ENCODE peak calls at places on chromosomes 13 and 19, in seven cellular contexts. F is ovary, Y is pancreas, J is lower leg skin, O is choroid plexus epithelial cell, D is Peyer's patch, T is heart left ventricle. A is an unnamed sample.

GRCh38 chr19:47270408-47270807 is 4.3 kb upstream of the INAFM1 start:
- DNase-seq in F (no peak), Y (peak), J (no peak), O (no peak), D (no peak), T (no peak), A (no peak)

GRCh38 chr19:1104452-1105216 is 840 bp downstream of the GPX4 start:
- DNase-seq in F (peak), Y (peak), J (no peak), O (peak), D (peak), T (peak), A (no peak)

GRCh38 chr19:47507031-47507430 is 7.8 kb downstream of the NAPA start:
- DNase-seq in F (no peak), Y (peak), J (no peak), O (no peak), D (no peak), T (no peak), A (no peak)

GRCh38 chr13:34942732-34943674 is 933 bp downstream of the NBEA start:
- DNase-seq in F (peak), Y (peak), J (no peak), O (no peak), D (peak), T (peak), A (no peak)

GRCh38 chr19:18639706-18640105 is 2.9 kb downstream of the KLHL26 start:
- DNase-seq in F (no peak), Y (no peak), J (no peak), O (peak), D (no peak), T (no peak), A (no peak)

GRCh38 chr13:107721436-107721835 is 493.9 kb downstream of the LIG4 start:
- DNase-seq in F (no peak), Y (no peak), J (no peak), O (peak), D (no peak), T (no peak), A (no peak)

GRCh38 chr19:10508707-10509106 is 5.6 kb upstream of the KEAP1 start:
- DNase-seq in F (no peak), Y (no peak), J (no peak), O (no peak), D (no peak), T (no peak), A (no peak)

GRCh38 chr13:32737111-32737571 is 150.9 kb downstream of the PDS5B start:
- DNase-seq in F (no peak), Y (no peak), J (no peak), O (peak), D (no peak), T (no peak), A (no peak)

GRCh38 chr13:41231786-41232185 is 31.6 kb downstream of the MTRF1 start:
- DNase-seq in F (no peak), Y (peak), J (no peak), O (peak), D (no peak), T (no peak), A (peak)

GRCh38 chr13:40769970-40770369 is 1.0 kb downstream of the MRPS31 start:
- DNase-seq in F (no peak), Y (no peak), J (no peak), O (no peak), D (no peak), T (no peak), A (no peak)

GRCh38 chr19:4066176-4066606 is 508 bp downstream of the ZBTB7A start:
- DNase-seq in F (peak), Y (peak), J (no peak), O (no peak), D (peak), T (no peak), A (no peak)

GRCh38 chr19:55156202-55157063 is 1.1 kb downstream of the TNNI3 start:
- DNase-seq in F (no peak), Y (peak), J (no peak), O (peak), D (no peak), T (peak), A (no peak)

GRCh38 chr19:31261651-31262331 is 87.4 kb downstream of the TSHZ3 start:
- DNase-seq in F (no peak), Y (no peak), J (no peak), O (peak), D (peak), T (no peak), A (no peak)

GRCh38 chr13:44903596-44903995 is 85.7 kb downstream of the NUFIP1 start:
- DNase-seq in F (peak), Y (no peak), J (peak), O (peak), D (peak), T (peak), A (no peak)

GRCh38 chr19:45075215-45076028 is 856 bp downstream of the ZNF296 start:
- DNase-seq in F (no peak), Y (peak), J (peak), O (peak), D (peak), T (peak), A (no peak)

GRCh38 chr19:3095375-3096191 is 1.4 kb downstream of the GNA11 start:
- DNase-seq in F (no peak), Y (peak), J (no peak), O (no peak), D (peak), T (no peak), A (no peak)

GRCh38 chr13:20489185-20489820 is 36.4 kb downstream of the CRYL1 start:
- DNase-seq in F (no peak), Y (no peak), J (peak), O (peak), D (no peak), T (no peak), A (no peak)

GRCh38 chr19:46786236-46787039 is 2.0 kb downstream of the SLC1A5 start:
- DNase-seq in F (peak), Y (peak), J (peak), O (peak), D (peak), T (peak), A (no peak)

GRCh38 chr13:19089315-19089714 is 92.3 kb downstream of the TUBA3C start:
- DNase-seq in F (no peak), Y (no peak), J (no peak), O (no peak), D (no peak), T (no peak), A (no peak)

GRCh38 chr19:2550431-2551171 is 74.7 kb downstream of the GADD45B start:
- DNase-seq in F (no peak), Y (peak), J (no peak), O (no peak), D (no peak), T (peak), A (no peak)

GRCh38 chr13:45063261-45063870 is 56.9 kb upstream of the GTF2F2 start:
- DNase-seq in F (no peak), Y (no peak), J (no peak), O (no peak), D (no peak), T (no peak), A (no peak)

GRCh38 chr13:75181906-75182305 is 300.1 kb downstream of the TBC1D4 start:
- DNase-seq in F (no peak), Y (no peak), J (no peak), O (peak), D (no peak), T (no peak), A (peak)

GRCh38 chr13:23469901-23470525 is 36.5 kb upstream of the SACS start:
- DNase-seq in F (no peak), Y (no peak), J (no peak), O (peak), D (no peak), T (no peak), A (peak)

GRCh38 chr19:854549-854948 is 2.4 kb downstream of the ELANE start:
- DNase-seq in F (no peak), Y (no peak), J (no peak), O (no peak), D (no peak), T (no peak), A (no peak)

GRCh38 chr19:39858541-39858940 is 12.4 kb upstream of the FBL start:
- DNase-seq in F (no peak), Y (no peak), J (no peak), O (no peak), D (no peak), T (no peak), A (no peak)

GRCh38 chr13:95288899-95289500 is 12.3 kb downstream of the ABCC4 start:
- DNase-seq in F (no peak), Y (no peak), J (no peak), O (no peak), D (no peak), T (no peak), A (no peak)

GRCh38 chr19:44598880-44599279 is 14.5 kb upstream of the IGSF23 start:
- DNase-seq in F (no peak), Y (peak), J (no peak), O (no peak), D (no peak), T (no peak), A (no peak)

GRCh38 chr19:18743281-18743825 is 47.8 kb downstream of the COMP start:
- DNase-seq in F (peak), Y (peak), J (no peak), O (peak), D (no peak), T (peak), A (no peak)

GRCh38 chr19:45884682-45885555 is 1.0 kb downstream of the IRF2BP1 start:
- DNase-seq in F (peak), Y (peak), J (no peak), O (no peak), D (no peak), T (peak), A (no peak)

GRCh38 chr13:23871616-23872220 is 17.5 kb downstream of the MIPEP start:
- DNase-seq in F (no peak), Y (no peak), J (no peak), O (peak), D (no peak), T (no peak), A (no peak)

GRCh38 chr13:66532146-66532545 is 698.0 kb downstream of the PCDH9 start:
- DNase-seq in F (no peak), Y (no peak), J (no peak), O (peak), D (no peak), T (no peak), A (no peak)

GRCh38 chr19:58134244-58134643 is 16.3 kb downstream of the ZNF329 start:
- DNase-seq in F (no peak), Y (no peak), J (no peak), O (no peak), D (no peak), T (no peak), A (no peak)
- TF ChIP-seq CTCF in F (no peak), Y (no peak), J (no peak), O (no peak), D (no peak), T (no peak), A (no peak)

GRCh38 chr13:112985803-112986408 is 16.9 kb downstream of the MCF2L start:
- DNase-seq in F (no peak), Y (peak), J (no peak), O (no peak), D (no peak), T (no peak), A (no peak)
- H3K4me3 ChIP-seq in F (no peak), Y (no peak), J (no peak), O (no peak), D (peak), T (no peak), A (no peak)

GRCh38 chr19:35563207-35563829 is at the start of gene ATP4A:
- DNase-seq in F (no peak), Y (no peak), J (no peak), O (no peak), D (no peak), T (no peak), A (no peak)

GRCh38 chr19:35560677-35561076 is 2.8 kb downstream of the ATP4A start:
- DNase-seq in F (no peak), Y (no peak), J (no peak), O (no peak), D (no peak), T (no peak), A (no peak)

GRCh38 chr19:35562776-35563175 is 682 bp downstream of the ATP4A start:
- DNase-seq in F (no peak), Y (no peak), J (no peak), O (no peak), D (no peak), T (no peak), A (no peak)

GRCh38 chr19:35561436-35561835 is 2.0 kb downstream of the ATP4A start:
- DNase-seq in F (no peak), Y (no peak), J (no peak), O (no peak), D (no peak), T (no peak), A (no peak)

DNA sequence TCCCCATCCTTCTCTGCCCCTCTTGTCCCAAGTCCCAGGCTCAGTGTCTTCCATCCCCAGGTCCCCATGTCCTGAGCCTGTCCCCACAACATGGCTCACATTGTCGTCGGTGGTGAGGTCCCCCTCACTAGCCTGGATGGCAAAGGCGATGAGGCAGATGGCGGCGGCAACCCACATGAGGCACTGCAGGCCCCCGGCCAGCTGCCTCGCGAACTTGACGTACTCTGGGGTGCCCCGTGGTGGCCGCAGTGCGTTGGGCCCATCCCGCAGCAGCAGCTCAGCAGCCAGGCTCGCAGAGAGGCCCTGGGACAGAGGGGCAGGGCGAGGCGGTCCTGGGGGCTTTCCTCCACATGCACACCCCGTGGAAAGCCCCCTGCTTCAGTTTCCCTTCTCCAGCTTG is 1.1 kb downstream of the ATP4A start:
- DNase-seq in F (no peak), Y (no peak), J (no peak), O (no peak), D (no peak), T (no peak), A (no peak)
- TF ChIP-seq CTCF in F (no peak), Y (no peak), J (no peak), O (no peak), D (no peak), T (no peak), A (no peak)

DNA sequence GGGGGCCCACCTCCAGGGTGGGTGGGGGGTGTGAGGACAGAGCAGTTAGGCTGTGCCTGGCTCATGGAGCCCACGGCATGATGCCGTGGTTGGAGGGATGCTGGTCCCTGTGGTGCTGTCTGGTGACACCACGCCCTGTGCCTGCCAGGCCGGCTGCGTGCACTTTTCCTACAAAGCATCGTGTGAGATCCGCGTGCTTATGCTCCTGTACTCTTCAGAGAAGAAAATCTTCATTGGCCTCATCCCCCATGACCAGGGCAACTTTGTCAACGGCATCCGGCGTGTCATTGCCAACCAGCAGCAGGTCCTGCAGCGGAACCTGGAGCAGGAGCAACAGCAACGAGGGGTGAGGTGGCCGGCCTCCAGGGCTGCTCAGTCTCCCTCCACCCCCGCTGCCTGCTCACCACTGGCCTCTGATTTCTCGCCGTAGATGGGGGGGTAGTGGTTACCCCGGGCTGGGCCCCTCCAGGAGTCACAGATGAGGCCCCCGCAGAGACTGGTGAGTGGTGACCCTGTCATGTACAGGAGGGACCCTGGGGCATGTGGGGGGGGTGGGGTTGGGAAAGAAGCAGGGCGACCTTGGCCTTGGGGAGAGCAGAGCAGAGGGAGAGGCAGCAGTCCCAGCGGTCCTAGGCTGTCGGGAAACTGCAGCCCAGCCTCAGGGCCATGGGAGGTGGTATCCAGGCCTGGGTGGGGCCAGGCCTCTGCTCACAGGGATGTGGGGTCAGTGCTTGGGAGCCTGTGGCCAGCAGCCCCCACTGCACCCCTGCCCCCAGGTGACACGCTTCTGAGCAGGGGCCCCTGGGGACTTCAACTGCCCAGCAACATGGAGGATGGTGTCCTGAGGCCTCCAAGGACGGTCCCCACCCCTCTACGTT is 7.3 kb downstream of the PNKP start:
- DNase-seq in F (peak), Y (no peak), J (no peak), O (no peak), D (no peak), T (no peak), A (no peak)
- H3K4me3 ChIP-seq in F (no peak), Y (no peak), J (no peak), O (no peak), D (no peak), T (no peak), A (no peak)

DNA sequence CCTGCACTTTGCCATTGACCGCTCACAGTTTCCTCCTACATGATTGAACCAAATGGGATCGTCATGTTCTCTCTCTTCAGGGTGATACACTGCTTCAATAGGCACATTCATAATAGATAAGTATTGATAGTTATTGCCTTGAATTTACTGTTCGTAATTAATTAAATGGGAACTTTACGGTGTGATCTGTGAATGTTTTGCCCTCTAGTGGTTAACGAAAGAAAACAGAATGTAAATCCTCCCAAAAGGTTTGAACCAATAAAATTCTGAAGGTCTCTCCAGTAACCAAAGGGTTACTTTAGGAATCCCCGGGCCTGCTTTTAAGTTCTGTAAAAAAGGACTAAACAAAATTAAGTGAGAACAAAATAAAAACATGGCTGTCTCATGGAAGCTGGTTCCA is 389.3 kb downstream of the DACH1 start:
- DNase-seq in F (no peak), Y (no peak), J (no peak), O (peak), D (no peak), T (no peak), A (no peak)
- TF ChIP-seq CTCF in F (no peak), Y (peak), J (no peak), O (peak), D (no peak), T (peak), A (peak)

DNA sequence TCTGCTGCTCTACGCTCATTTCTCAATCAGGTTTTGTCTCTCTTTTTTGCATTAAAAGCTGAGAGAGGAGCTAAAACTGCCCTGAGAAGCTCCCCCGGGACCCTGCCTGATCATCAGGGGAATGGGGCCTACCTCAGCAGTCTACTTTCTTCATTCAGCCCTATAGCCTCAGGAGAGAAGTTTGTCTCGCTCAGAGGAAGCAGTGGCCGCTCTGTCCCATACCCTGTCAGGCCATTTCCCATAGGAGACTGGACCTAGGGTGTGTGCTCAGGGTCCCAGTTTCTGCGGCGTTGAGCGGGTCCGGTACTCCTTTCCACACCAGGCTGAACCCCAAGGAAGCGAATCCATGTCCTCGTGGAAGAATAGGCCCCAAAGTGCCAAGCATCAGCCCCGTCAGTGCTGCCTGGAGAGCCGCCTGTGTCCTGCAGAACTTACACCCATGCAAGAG is 21.7 kb downstream of the UBE2L5 start:
- DNase-seq in F (no peak), Y (no peak), J (no peak), O (no peak), D (peak), T (no peak), A (no peak)
- H3K4me3 ChIP-seq in F (no peak), Y (no peak), J (no peak), O (no peak), D (no peak), T (no peak), A (no peak)

DNA sequence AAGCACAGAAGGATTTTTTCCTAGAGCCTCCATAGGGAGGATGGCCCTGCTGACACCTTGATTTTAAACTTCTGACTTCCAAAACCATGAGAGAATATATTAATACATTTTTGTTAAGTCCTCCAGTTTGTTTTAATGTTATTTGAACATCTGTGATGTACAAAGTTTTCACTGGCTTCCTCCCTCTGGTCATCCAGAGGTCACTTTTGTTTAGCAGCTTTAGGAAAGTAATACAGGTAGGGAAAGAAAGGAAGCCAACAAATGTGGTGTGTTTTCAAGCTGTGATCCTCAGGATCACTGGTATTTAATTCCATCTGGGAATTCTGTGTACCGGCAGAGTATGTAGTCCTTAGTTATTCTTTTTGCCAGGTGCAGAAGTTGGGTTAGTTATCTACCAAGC is 488.8 kb upstream of the ATXN8OS start:
- DNase-seq in F (no peak), Y (no peak), J (no peak), O (no peak), D (no peak), T (no peak), A (no peak)
- TF ChIP-seq CTCF in F (no peak), Y (no peak), J (no peak), O (no peak), D (no peak), T (no peak), A (no peak)

GRCh38 chr19:49889687-49890348 is 6.9 kb downstream of the IL4I1 start:
- DNase-seq in F (peak), Y (peak), J (no peak), O (peak), D (peak), T (peak), A (no peak)
- H3K4me3 ChIP-seq in F (peak), Y (no peak), J (no peak), O (peak), D (peak), T (peak), A (peak)

A was measured in kidney epithelial cell.